ENCODE peak calls at places on chromosome 9, in six cellular contexts. T is stimulated activated naive CD8-positive, alpha-beta T cell treated with anti-CD3 and anti-CD28 coated beads, Interleukin-15, amount 100 ng/mL, for 72 hours; G is PC-3; S is lower lobe of right lung; Q is sciatic nerve; Z is psoas muscle. L is an unnamed sample.

GRCh38 chr9:83794051-83794450 is 23.5 kb downstream of the GKAP1 start:
- ATAC-seq in T (no peak), G (no peak), S (no peak), Q (no peak), Z (no peak), L (no peak)

GRCh38 chr9:34809504-34810186 is 99.7 kb upstream of the CCL21 start:
- ATAC-seq in T (no peak), G (no peak), S (peak), Q (no peak), Z (no peak), L (no peak)

GRCh38 chr9:3674561-3674960 is 148.8 kb upstream of the RFX3 start:
- ATAC-seq in T (no peak), G (no peak), S (no peak), Q (no peak), Z (no peak), L (no peak)

GRCh38 chr9:109122726-109123621 is 3.2 kb upstream of the TMEM245 start:
- ATAC-seq in T (no peak), G (no peak), S (no peak), Q (no peak), Z (no peak), L (no peak)

GRCh38 chr9:21901538-21901937 is 92.7 kb downstream of the CDKN2A start:
- ATAC-seq in T (no peak), G (no peak), S (no peak), Q (no peak), Z (no peak), L (no peak)

GRCh38 chr9:134618163-134618822 is 23.3 kb upstream of the COL5A1 start:
- ATAC-seq in T (no peak), G (no peak), S (no peak), Q (peak), Z (no peak), L (no peak)

GRCh38 chr9:134306583-134307222 is 19.6 kb upstream of the RXRA start:
- ATAC-seq in T (no peak), G (no peak), S (no peak), Q (peak), Z (no peak), L (no peak)

GRCh38 chr9:106639873-106640568 is 222.9 kb upstream of the ZNF462 start:
- ATAC-seq in T (no peak), G (peak), S (no peak), Q (no peak), Z (no peak), L (no peak)

GRCh38 chr9:131677445-131678180 is 62.3 kb downstream of the RAPGEF1 start:
- ATAC-seq in T (no peak), G (peak), S (peak), Q (peak), Z (no peak), L (peak)

GRCh38 chr9:124342946-124343485 is 72.2 kb downstream of the PSMB7 start:
- ATAC-seq in T (peak), G (peak), S (peak), Q (peak), Z (peak), L (no peak)

L was measured in stimulated activated memory B cell treated with anti-CD40 and anti-IgM and Interleukin-4, amounts not matched to agents 10 μg/mL and 1 μg/mL and 100 μg/mL, for 72 hours.